ENCODE peak calls at places on chromosomes 13 and 19, in five cellular contexts. X is pancreas, L is left kidney, H is GM20000, B is stromal cell of bone marrow. A is an unnamed sample.

GRCh38 chr19:1261863-1262686 is 7.1 kb upstream of the CIRBP start:
- DNase-seq in L (peak; percentile 58), B (no peak), H (no peak), X (peak; percentile 89), A (no peak)

GRCh38 chr13:114140909-114141255 is 8.5 kb upstream of the RASA3 start:
- DNase-seq in L (peak; percentile 32), X (peak; percentile 35), H (no peak), B (no peak), A (no peak)

GRCh38 chr13:31050486-31051400 is 111.0 kb downstream of the HSPH1 start:
- DNase-seq in H (no peak), X (no peak), B (peak; percentile 31), L (peak; percentile 66), A (no peak)

GRCh38 chr19:13804830-13805683 is 9.8 kb downstream of the ZSWIM4 start:
- DNase-seq in X (no peak), B (no peak), H (no peak), L (peak; percentile 57), A (no peak)

GRCh38 chr13:110937511-110938303 is 22.8 kb upstream of the ANKRD10 start:
- DNase-seq in B (no peak), X (no peak), L (no peak), H (no peak), A (no peak)

GRCh38 chr19:15373644-15374043 is 5.9 kb downstream of the AKAP8 start:
- DNase-seq in B (no peak), H (no peak), L (no peak), X (no peak), A (no peak)

GRCh38 chr13:67792151-67792665 is 562.1 kb upstream of the PCDH9 start:
- DNase-seq in L (peak; percentile 10), B (no peak), X (no peak), H (no peak), A (no peak)

GRCh38 chr13:30094015-30094533 is 213.3 kb downstream of the KATNAL1 start:
- DNase-seq in B (no peak), L (peak; percentile 73), X (no peak), H (no peak), A (no peak)

GRCh38 chr13:21753117-21753729 is 82.3 kb downstream of the FGF9 start:
- DNase-seq in B (no peak), L (no peak), X (no peak), H (no peak), A (no peak)

GRCh38 chr13:104314926-104315535 is 1248.8 kb upstream of the SLC10A2 start:
- DNase-seq in X (no peak), L (no peak), B (no peak), H (no peak), A (no peak)

GRCh38 chr13:106612688-106613087 is 44.8 kb upstream of the ARGLU1 start:
- DNase-seq in H (no peak), L (peak; percentile 19), B (no peak), X (no peak), A (no peak)

GRCh38 chr13:58397596-58398387 is 766.2 kb downstream of the PCDH17 start:
- DNase-seq in L (no peak), H (no peak), X (no peak), B (no peak), A (no peak)

GRCh38 chr19:51808333-51808986 is 13.5 kb downstream of the FPR3 start:
- DNase-seq in X (no peak), B (peak; percentile 59), H (no peak), L (no peak), A (no peak)

GRCh38 chr13:102100234-102100633 is 301.6 kb downstream of the FGF14 start:
- DNase-seq in X (no peak), L (no peak), B (no peak), H (no peak), A (no peak)

GRCh38 chr19:52993342-52994178 is 20.2 kb upstream of the ERVV-1 start:
- DNase-seq in H (peak; percentile 69), B (peak; percentile 60), X (peak; percentile 80), L (peak; percentile 93), A (peak; percentile 64)

A was measured in stimulated activated CD8-positive, alpha-beta memory T cell treated with anti-CD3 and anti-CD28 coated beads, Interleukin-7, amount 100 ng/mL, for 1 hour.